ENCODE peak calls at places on chromosomes 5 and 9, in nine cellular contexts. One of them, this sample, is unnamed.

GRCh38 chr5:23631283-23632045 is 124.1 kb downstream of the PRDM9 start:
- DNase-seq in GM10248: no peak
- DNase-seq in transverse colon: no peak
- DNase-seq in heart left ventricle: peak; percentile 34
- DNase-seq in WTC11: no peak
- DNase-seq in psoas muscle: no peak
- DNase-seq in thoracic aorta: no peak
- DNase-seq in lower lobe of right lung: no peak
- DNase-seq in progenitor cell of endocrine pancreas: no peak
- DNase-seq in this sample: no peak

GRCh38 chr9:34378376-34379060 is 1.8 kb upstream of the MYORG start:
- DNase-seq in GM10248: peak; percentile 4
- DNase-seq in transverse colon: no peak
- DNase-seq in heart left ventricle: no peak
- DNase-seq in WTC11: no peak
- DNase-seq in psoas muscle: no peak
- DNase-seq in thoracic aorta: no peak
- DNase-seq in lower lobe of right lung: no peak
- DNase-seq in progenitor cell of endocrine pancreas: no peak
- DNase-seq in this sample: no peak

GRCh38 chr9:96612105-96612965 is 7.3 kb downstream of the CDC14B start:
- DNase-seq in GM10248: no peak
- DNase-seq in transverse colon: peak; percentile 52
- DNase-seq in heart left ventricle: peak; percentile 76
- DNase-seq in WTC11: no peak
- DNase-seq in psoas muscle: peak; percentile 78
- DNase-seq in thoracic aorta: peak; percentile 19
- DNase-seq in lower lobe of right lung: no peak
- DNase-seq in progenitor cell of endocrine pancreas: no peak
- DNase-seq in this sample: no peak

GRCh38 chr5:27034531-27034930 is 3.9 kb downstream of the CDH9 start:
- DNase-seq in GM10248: no peak
- DNase-seq in transverse colon: no peak
- DNase-seq in heart left ventricle: no peak
- DNase-seq in WTC11: no peak
- DNase-seq in psoas muscle: no peak
- DNase-seq in thoracic aorta: no peak
- DNase-seq in lower lobe of right lung: no peak
- DNase-seq in progenitor cell of endocrine pancreas: no peak
- DNase-seq in this sample: no peak

GRCh38 chr9:22160235-22160634 is 151.1 kb upstream of the CDKN2B start:
- DNase-seq in GM10248: no peak
- DNase-seq in transverse colon: no peak
- DNase-seq in heart left ventricle: no peak
- DNase-seq in WTC11: no peak
- DNase-seq in psoas muscle: no peak
- DNase-seq in thoracic aorta: no peak
- DNase-seq in lower lobe of right lung: no peak
- DNase-seq in progenitor cell of endocrine pancreas: no peak
- DNase-seq in this sample: no peak

GRCh38 chr5:157502143-157502647 is 42.2 kb downstream of the NIPAL4 start:
- DNase-seq in GM10248: peak; percentile 73
- DNase-seq in transverse colon: peak; percentile 50
- DNase-seq in heart left ventricle: no peak
- DNase-seq in WTC11: no peak
- DNase-seq in psoas muscle: no peak
- DNase-seq in thoracic aorta: no peak
- DNase-seq in lower lobe of right lung: no peak
- DNase-seq in progenitor cell of endocrine pancreas: no peak
- DNase-seq in this sample: peak; percentile 60

GRCh38 chr5:122942164-122942914 is 94.2 kb downstream of the PPIC start:
- DNase-seq in GM10248: no peak
- DNase-seq in transverse colon: no peak
- DNase-seq in heart left ventricle: no peak
- DNase-seq in WTC11: no peak
- DNase-seq in psoas muscle: no peak
- DNase-seq in thoracic aorta: no peak
- DNase-seq in lower lobe of right lung: no peak
- DNase-seq in progenitor cell of endocrine pancreas: no peak
- DNase-seq in this sample: no peak

GRCh38 chr5:32276173-32276853 is 36.4 kb downstream of the MTMR12 start:
- DNase-seq in GM10248: peak; percentile 53
- DNase-seq in transverse colon: no peak
- DNase-seq in heart left ventricle: no peak
- DNase-seq in WTC11: peak; percentile 30
- DNase-seq in psoas muscle: no peak
- DNase-seq in thoracic aorta: no peak
- DNase-seq in lower lobe of right lung: no peak
- DNase-seq in progenitor cell of endocrine pancreas: no peak
- DNase-seq in this sample: peak; percentile 59

GRCh38 chr9:84504360-84504759 is 163.8 kb upstream of the SLC28A3 start:
- DNase-seq in GM10248: no peak
- DNase-seq in transverse colon: no peak
- DNase-seq in heart left ventricle: no peak
- DNase-seq in WTC11: no peak
- DNase-seq in psoas muscle: no peak
- DNase-seq in thoracic aorta: no peak
- DNase-seq in lower lobe of right lung: no peak
- DNase-seq in progenitor cell of endocrine pancreas: no peak
- DNase-seq in this sample: no peak

GRCh38 chr9:94937214-94937903 is 210.9 kb downstream of the AOPEP start:
- DNase-seq in GM10248: no peak
- DNase-seq in transverse colon: no peak
- DNase-seq in heart left ventricle: no peak
- DNase-seq in WTC11: no peak
- DNase-seq in psoas muscle: no peak
- DNase-seq in thoracic aorta: no peak
- DNase-seq in lower lobe of right lung: no peak
- DNase-seq in progenitor cell of endocrine pancreas: no peak
- DNase-seq in this sample: no peak

GRCh38 chr9:123686131-123686848 is 243.6 kb downstream of the DENND1A start:
- DNase-seq in GM10248: no peak
- DNase-seq in transverse colon: peak; percentile 71
- DNase-seq in heart left ventricle: no peak
- DNase-seq in WTC11: no peak
- DNase-seq in psoas muscle: no peak
- DNase-seq in thoracic aorta: no peak
- DNase-seq in lower lobe of right lung: no peak
- DNase-seq in progenitor cell of endocrine pancreas: no peak
- DNase-seq in this sample: no peak

GRCh38 chr5:176536132-176536901 is 885 bp downstream of the RNF44 start:
- DNase-seq in GM10248: peak; percentile 84
- DNase-seq in transverse colon: peak; percentile 85
- DNase-seq in heart left ventricle: peak; percentile 83
- DNase-seq in WTC11: peak; percentile 77
- DNase-seq in psoas muscle: peak; percentile 89
- DNase-seq in thoracic aorta: peak; percentile 53
- DNase-seq in lower lobe of right lung: peak; percentile 90
- DNase-seq in progenitor cell of endocrine pancreas: peak; percentile 62
- DNase-seq in this sample: peak; percentile 87

GRCh38 chr5:64210866-64211265 is 45.2 kb downstream of the RNF180 start:
- DNase-seq in GM10248: no peak
- DNase-seq in transverse colon: no peak
- DNase-seq in heart left ventricle: no peak
- DNase-seq in WTC11: no peak
- DNase-seq in psoas muscle: no peak
- DNase-seq in thoracic aorta: peak; percentile 23
- DNase-seq in lower lobe of right lung: no peak
- DNase-seq in progenitor cell of endocrine pancreas: no peak
- DNase-seq in this sample: no peak

GRCh38 chr5:120155873-120156272 is 308.2 kb upstream of the PRR16 start:
- DNase-seq in GM10248: no peak
- DNase-seq in transverse colon: no peak
- DNase-seq in heart left ventricle: no peak
- DNase-seq in WTC11: no peak
- DNase-seq in psoas muscle: no peak
- DNase-seq in thoracic aorta: no peak
- DNase-seq in lower lobe of right lung: no peak
- DNase-seq in progenitor cell of endocrine pancreas: no peak
- DNase-seq in this sample: no peak

GRCh38 chr5:129945031-129945430 is 40.8 kb downstream of the CHSY3 start:
- DNase-seq in GM10248: no peak
- DNase-seq in transverse colon: no peak
- DNase-seq in heart left ventricle: no peak
- DNase-seq in WTC11: no peak
- DNase-seq in psoas muscle: no peak
- DNase-seq in thoracic aorta: no peak
- DNase-seq in lower lobe of right lung: no peak
- DNase-seq in progenitor cell of endocrine pancreas: no peak
- DNase-seq in this sample: no peak

DNA sequence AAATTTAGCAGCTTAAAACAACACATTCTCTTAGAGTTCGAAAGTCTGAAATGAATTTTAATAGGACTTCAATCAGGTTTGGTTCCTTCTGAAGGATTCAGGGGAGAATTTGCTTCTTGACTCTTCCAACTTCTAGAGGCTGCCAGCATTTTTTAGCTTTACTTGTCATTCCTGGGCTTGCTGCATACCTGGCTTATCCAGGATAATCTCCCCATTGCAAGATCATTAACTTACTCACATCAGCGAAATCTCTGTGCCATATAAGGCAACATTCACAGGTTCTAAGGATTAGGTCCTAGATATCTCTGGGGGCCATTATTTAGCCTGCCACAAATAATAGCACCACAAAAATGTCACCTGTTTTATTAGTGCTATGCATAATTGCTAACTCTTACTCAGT is 46.2 kb upstream of the PCSK5 start:
- DNase-seq in GM10248: no peak
- DNase-seq in transverse colon: no peak
- DNase-seq in heart left ventricle: no peak
- DNase-seq in WTC11: no peak
- DNase-seq in psoas muscle: no peak
- DNase-seq in thoracic aorta: no peak
- DNase-seq in lower lobe of right lung: no peak
- DNase-seq in progenitor cell of endocrine pancreas: no peak
- DNase-seq in this sample: no peak
- TF ChIP-seq CTCF in GM10248: no peak
- TF ChIP-seq CTCF in transverse colon: no peak
- TF ChIP-seq CTCF in heart left ventricle: no peak
- TF ChIP-seq CTCF in WTC11: no peak
- TF ChIP-seq CTCF in psoas muscle: no peak
- TF ChIP-seq CTCF in thoracic aorta: no peak
- TF ChIP-seq CTCF in lower lobe of right lung: no peak
- TF ChIP-seq CTCF in progenitor cell of endocrine pancreas: no peak
- TF ChIP-seq CTCF in this sample: no peak

DNA sequence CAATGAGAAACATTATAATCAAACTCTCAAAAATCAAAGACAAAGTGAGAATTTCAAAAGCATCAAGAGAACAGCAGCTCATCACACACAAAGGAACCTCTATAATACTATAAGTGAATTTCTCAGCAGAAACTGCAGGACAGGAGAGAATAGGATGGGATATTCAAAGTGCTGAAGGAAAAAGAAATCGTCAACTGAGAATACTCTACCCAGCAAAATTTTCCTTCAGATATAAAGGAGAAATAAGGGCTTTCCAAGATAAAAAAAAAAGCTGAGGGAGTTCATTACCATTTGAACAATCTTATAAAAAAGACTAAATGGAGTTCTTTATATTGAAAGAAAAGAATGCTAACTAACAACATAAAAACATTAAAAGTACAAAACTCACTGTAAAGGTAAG is 481.1 kb downstream of the TLE4 start:
- DNase-seq in GM10248: no peak
- DNase-seq in transverse colon: no peak
- DNase-seq in heart left ventricle: no peak
- DNase-seq in WTC11: no peak
- DNase-seq in psoas muscle: no peak
- DNase-seq in thoracic aorta: no peak
- DNase-seq in lower lobe of right lung: no peak
- DNase-seq in progenitor cell of endocrine pancreas: no peak
- DNase-seq in this sample: no peak
- TF ChIP-seq CTCF in GM10248: no peak
- TF ChIP-seq CTCF in transverse colon: no peak
- TF ChIP-seq CTCF in heart left ventricle: no peak
- TF ChIP-seq CTCF in WTC11: no peak
- TF ChIP-seq CTCF in psoas muscle: no peak
- TF ChIP-seq CTCF in thoracic aorta: no peak
- TF ChIP-seq CTCF in lower lobe of right lung: no peak
- TF ChIP-seq CTCF in progenitor cell of endocrine pancreas: no peak
- TF ChIP-seq CTCF in this sample: no peak

GRCh38 chr9:69223605-69224004 is 49.5 kb downstream of the TJP2 start:
- DNase-seq in GM10248: peak; percentile 30
- DNase-seq in transverse colon: no peak
- DNase-seq in heart left ventricle: peak; percentile 45
- DNase-seq in WTC11: peak; percentile 69
- DNase-seq in psoas muscle: no peak
- DNase-seq in thoracic aorta: no peak
- DNase-seq in lower lobe of right lung: no peak
- DNase-seq in progenitor cell of endocrine pancreas: peak; percentile 18
- DNase-seq in this sample: peak; percentile 52
- TF ChIP-seq CTCF in GM10248: peak; percentile 52
- TF ChIP-seq CTCF in transverse colon: peak; percentile 48
- TF ChIP-seq CTCF in heart left ventricle: peak; percentile 73
- TF ChIP-seq CTCF in WTC11: peak; percentile 59
- TF ChIP-seq CTCF in psoas muscle: peak; percentile 70
- TF ChIP-seq CTCF in thoracic aorta: peak; percentile 60
- TF ChIP-seq CTCF in lower lobe of right lung: peak; percentile 65
- TF ChIP-seq CTCF in progenitor cell of endocrine pancreas: peak; percentile 80
- TF ChIP-seq CTCF in this sample: peak; percentile 29

GRCh38 chr5:127228540-127229184 is 61.9 kb upstream of the MEGF10 start:
- DNase-seq in GM10248: peak; percentile 11
- DNase-seq in transverse colon: peak; percentile 7
- DNase-seq in heart left ventricle: no peak
- DNase-seq in WTC11: peak; percentile 31
- DNase-seq in psoas muscle: no peak
- DNase-seq in thoracic aorta: no peak
- DNase-seq in lower lobe of right lung: no peak
- DNase-seq in progenitor cell of endocrine pancreas: no peak
- DNase-seq in this sample: no peak

GRCh38 chr5:127231118-127231517 is 59.5 kb upstream of the MEGF10 start:
- DNase-seq in GM10248: no peak
- DNase-seq in transverse colon: no peak
- DNase-seq in heart left ventricle: no peak
- DNase-seq in WTC11: no peak
- DNase-seq in psoas muscle: no peak
- DNase-seq in thoracic aorta: no peak
- DNase-seq in lower lobe of right lung: no peak
- DNase-seq in progenitor cell of endocrine pancreas: no peak
- DNase-seq in this sample: no peak

GRCh38 chr5:127233590-127233989 is 57.0 kb upstream of the MEGF10 start:
- DNase-seq in GM10248: no peak
- DNase-seq in transverse colon: no peak
- DNase-seq in heart left ventricle: no peak
- DNase-seq in WTC11: no peak
- DNase-seq in psoas muscle: no peak
- DNase-seq in thoracic aorta: no peak
- DNase-seq in lower lobe of right lung: no peak
- DNase-seq in progenitor cell of endocrine pancreas: no peak
- DNase-seq in this sample: no peak

GRCh38 chr5:127227881-127228280 is 62.7 kb upstream of the MEGF10 start:
- DNase-seq in GM10248: no peak
- DNase-seq in transverse colon: no peak
- DNase-seq in heart left ventricle: no peak
- DNase-seq in WTC11: no peak
- DNase-seq in psoas muscle: no peak
- DNase-seq in thoracic aorta: no peak
- DNase-seq in lower lobe of right lung: no peak
- DNase-seq in progenitor cell of endocrine pancreas: no peak
- DNase-seq in this sample: no peak

GRCh38 chr5:127229185-127229889 is 61.3 kb upstream of the MEGF10 start:
- DNase-seq in GM10248: peak; percentile 67
- DNase-seq in transverse colon: peak; percentile 64
- DNase-seq in heart left ventricle: peak; percentile 65
- DNase-seq in WTC11: peak; percentile 68
- DNase-seq in psoas muscle: peak; percentile 66
- DNase-seq in thoracic aorta: peak; percentile 4
- DNase-seq in lower lobe of right lung: peak; percentile 82
- DNase-seq in progenitor cell of endocrine pancreas: peak; percentile 24
- DNase-seq in this sample: peak; percentile 80
- TF ChIP-seq CTCF in GM10248: no peak
- TF ChIP-seq CTCF in transverse colon: no peak
- TF ChIP-seq CTCF in heart left ventricle: peak; percentile 26
- TF ChIP-seq CTCF in WTC11: no peak
- TF ChIP-seq CTCF in psoas muscle: peak; percentile 9
- TF ChIP-seq CTCF in thoracic aorta: no peak
- TF ChIP-seq CTCF in lower lobe of right lung: peak; percentile 24
- TF ChIP-seq CTCF in progenitor cell of endocrine pancreas: peak; percentile 14
- TF ChIP-seq CTCF in this sample: no peak

This sample was measured in GM20000.